ENCODE peak calls at places on chromosomes 1 and 21, in four cellular contexts. J, Q, V and A are unnamed samples. For H3K27me3, the result is how much of the 10 kb centered on the place peaks cover.

GRCh38 chr21:38743772-38744529 is 61.8 kb upstream of the ETS2 start:
- DNase-seq in Q (no peak), V (no peak), J (no peak), A (no peak)

GRCh38 chr1:156860113-156860638 is 489 bp upstream of the NTRK1 start:
- DNase-seq in V (no peak), Q (no peak), J (no peak), A (no peak)

GRCh38 chr1:218507355-218508002 is 162.3 kb downstream of the TGFB2 start:
- DNase-seq in J (no peak), V (no peak), Q (no peak), A (no peak)

GRCh38 chr1:205597691-205598314 is 34.0 kb downstream of the ELK4 start:
- DNase-seq in Q (no peak), V (no peak), J (peak), A (no peak)

GRCh38 chr1:65195495-65196417 is 47.8 kb downstream of the AK4 start:
- DNase-seq in Q (peak), V (no peak), J (no peak), A (no peak)

GRCh38 chr21:39014751-39015150 is 168.5 kb downstream of the PSMG1 start:
- DNase-seq in Q (no peak), V (no peak), J (no peak), A (peak)

GRCh38 chr1:104648269-104648691 is 898.6 kb downstream of the AMY1C start:
- DNase-seq in Q (no peak), J (no peak), V (no peak), A (no peak)

GRCh38 chr1:207029991-207030521 is 2.5 kb downstream of the C1orf116 start:
- DNase-seq in V (no peak), J (no peak), Q (no peak), A (no peak)

GRCh38 chr1:115233598-115233997 is 104.5 kb downstream of the NGF start:
- DNase-seq in V (no peak), J (no peak), Q (no peak), A (no peak)

GRCh38 chr1:143497374-143497747 is 474.4 kb downstream of the FAM72C start:
- DNase-seq in V (no peak), J (no peak), Q (no peak), A (no peak)

GRCh38 chr1:185317886-185318310 is 855 bp upstream of the IVNS1ABP start:
- DNase-seq in V (peak), Q (peak), J (no peak), A (no peak)

GRCh38 chr1:172670316-172670715 is 11.4 kb downstream of the FASLG start:
- DNase-seq in J (no peak), Q (no peak), V (no peak), A (no peak)

GRCh38 chr1:100353988-100354387 is 1.7 kb downstream of the CDC14A start:
- DNase-seq in Q (no peak), V (no peak), J (no peak), A (no peak)

GRCh38 chr21:34235514-34235913 is 128.3 kb upstream of the KCNE2 start:
- DNase-seq in J (no peak), Q (no peak), V (no peak), A (no peak)

GRCh38 chr1:15456313-15456954 is at the start of gene CELA2A:
- DNase-seq in J (no peak), V (no peak), Q (no peak), A (no peak)

GRCh38 chr1:101136739-101137138 is 100.1 kb upstream of the S1PR1 start:
- DNase-seq in V (no peak), Q (no peak), J (no peak), A (no peak)

GRCh38 chr1:65584399-65584798 is 163.9 kb downstream of the LEPR start:
- DNase-seq in Q (no peak), V (no peak), J (no peak), A (no peak)

GRCh38 chr1:107871259-107871658 is 93.7 kb downstream of the VAV3 start:
- DNase-seq in Q (no peak), J (no peak), V (no peak), A (peak)

GRCh38 chr1:165423181-165423580 is 21.7 kb downstream of the RXRG start:
- DNase-seq in V (no peak), Q (no peak), J (no peak), A (no peak)

GRCh38 chr1:165424454-165425283 is 20.3 kb downstream of the RXRG start:
- DNase-seq in V (no peak), J (no peak), Q (no peak), A (no peak)

GRCh38 chr1:165431079-165431478 is 13.8 kb downstream of the RXRG start:
- DNase-seq in V (no peak), J (no peak), Q (no peak), A (no peak)

GRCh38 chr1:165426745-165427144 is 18.2 kb downstream of the RXRG start:
- DNase-seq in Q (no peak), J (no peak), V (no peak), A (no peak)
- H3K27me3 ChIP-seq in Q (under half), J (under half), V (under half), A (under half)

DNA sequence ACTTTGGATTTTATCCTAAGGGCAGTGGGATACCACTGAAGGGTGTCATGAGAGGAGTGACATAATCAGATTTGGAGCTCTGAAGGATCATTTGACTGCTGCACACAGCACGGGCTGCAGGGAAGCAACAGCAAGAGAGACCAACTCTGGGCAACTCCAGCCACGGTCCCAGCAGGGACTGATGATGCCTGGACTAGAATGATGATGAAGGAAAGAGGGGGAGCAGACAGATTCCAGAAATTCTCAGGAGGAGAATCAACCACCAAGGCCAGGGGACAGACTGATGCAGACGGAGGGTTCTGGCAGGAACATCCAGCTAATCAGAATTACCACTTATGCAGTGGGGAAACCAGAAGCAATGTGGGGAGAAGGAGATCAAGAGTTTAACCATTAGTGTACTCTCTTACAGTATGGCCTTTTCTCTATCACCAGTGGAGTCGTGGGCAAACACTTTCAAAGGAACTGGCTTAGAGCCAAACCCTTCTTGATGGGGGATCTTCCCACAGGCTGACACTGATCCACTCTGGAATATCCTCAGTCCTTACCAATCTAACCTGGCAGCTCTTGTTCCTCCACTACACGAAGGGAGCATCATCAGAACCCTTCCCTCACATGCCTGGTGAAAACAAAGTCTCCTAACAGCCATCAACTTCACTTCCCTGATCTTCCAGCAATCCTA is 3.3 kb downstream of the URB1 start:
- DNase-seq in J (no peak), Q (no peak), V (no peak), A (no peak)
- H3K27me3 ChIP-seq in J (under half), Q (under half), V (under half), A (under half)

GRCh38 chr1:11475718-11476117 is 3.2 kb upstream of the DISP3 start:
- DNase-seq in Q (no peak), J (no peak), V (no peak), A (no peak)

GRCh38 chr1:11470912-11471311 is 8.0 kb upstream of the DISP3 start:
- DNase-seq in J (no peak), V (no peak), Q (no peak), A (no peak)

GRCh38 chr1:11472284-11472683 is 6.7 kb upstream of the DISP3 start:
- DNase-seq in J (no peak), Q (no peak), V (no peak), A (no peak)

GRCh38 chr1:11471473-11471872 is 7.5 kb upstream of the DISP3 start:
- DNase-seq in Q (no peak), J (no peak), V (no peak), A (no peak)

DNA sequence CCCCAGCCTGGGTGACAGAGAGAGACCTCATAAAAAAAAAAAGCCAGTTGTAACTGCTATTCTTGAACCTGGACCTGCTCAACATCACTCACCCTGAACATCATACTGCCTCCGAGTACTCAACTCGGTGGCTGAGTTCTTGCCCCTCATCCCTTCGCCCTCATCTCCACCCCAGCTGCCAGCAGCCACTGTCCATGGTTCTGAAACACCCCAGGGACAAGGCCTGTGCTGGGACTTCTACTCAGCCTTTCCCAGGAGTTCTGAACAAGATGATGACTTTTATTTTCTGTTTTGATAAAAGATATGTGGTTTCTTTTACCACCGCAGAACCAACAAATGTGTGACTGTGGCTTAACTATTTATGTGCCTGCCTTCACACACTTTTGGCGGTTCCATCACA is 5.3 kb upstream of the DISP3 start:
- DNase-seq in V (no peak), J (no peak), Q (no peak), A (peak)
- H3K27me3 ChIP-seq in V (under half), J (under half), Q (under half), A (under half)

DNA sequence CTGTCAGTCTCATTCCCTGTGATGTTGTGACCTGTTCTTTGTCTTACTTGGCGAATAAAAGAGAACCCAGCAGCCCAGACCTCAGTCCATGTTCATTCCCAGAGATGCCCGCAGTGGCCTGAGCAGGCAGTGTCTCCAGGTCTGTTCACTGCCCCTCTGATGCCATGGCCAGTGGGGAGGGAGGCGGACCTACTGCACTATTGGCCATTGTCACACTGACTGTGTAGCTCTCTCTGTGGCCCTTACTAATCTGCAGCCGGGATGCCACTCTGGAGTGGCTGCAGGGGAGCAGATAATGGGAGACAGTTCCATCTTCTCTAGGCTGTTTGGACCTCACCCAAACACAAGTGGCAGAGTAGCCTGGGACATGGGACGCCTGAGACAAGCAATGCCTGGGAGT is 26.5 kb downstream of the DMBX1 start:
- DNase-seq in V (no peak), Q (no peak), J (no peak), A (no peak)
- H3K27me3 ChIP-seq in V (under half), Q (under half), J (under half), A (under half)

GRCh38 chr1:228751360-228752098 is 16.2 kb downstream of the RHOU start:
- DNase-seq in V (no peak), J (no peak), Q (no peak), A (no peak)
- H3K27me3 ChIP-seq in V (under half), J (under half), Q (under half), A (half or more)

DNA sequence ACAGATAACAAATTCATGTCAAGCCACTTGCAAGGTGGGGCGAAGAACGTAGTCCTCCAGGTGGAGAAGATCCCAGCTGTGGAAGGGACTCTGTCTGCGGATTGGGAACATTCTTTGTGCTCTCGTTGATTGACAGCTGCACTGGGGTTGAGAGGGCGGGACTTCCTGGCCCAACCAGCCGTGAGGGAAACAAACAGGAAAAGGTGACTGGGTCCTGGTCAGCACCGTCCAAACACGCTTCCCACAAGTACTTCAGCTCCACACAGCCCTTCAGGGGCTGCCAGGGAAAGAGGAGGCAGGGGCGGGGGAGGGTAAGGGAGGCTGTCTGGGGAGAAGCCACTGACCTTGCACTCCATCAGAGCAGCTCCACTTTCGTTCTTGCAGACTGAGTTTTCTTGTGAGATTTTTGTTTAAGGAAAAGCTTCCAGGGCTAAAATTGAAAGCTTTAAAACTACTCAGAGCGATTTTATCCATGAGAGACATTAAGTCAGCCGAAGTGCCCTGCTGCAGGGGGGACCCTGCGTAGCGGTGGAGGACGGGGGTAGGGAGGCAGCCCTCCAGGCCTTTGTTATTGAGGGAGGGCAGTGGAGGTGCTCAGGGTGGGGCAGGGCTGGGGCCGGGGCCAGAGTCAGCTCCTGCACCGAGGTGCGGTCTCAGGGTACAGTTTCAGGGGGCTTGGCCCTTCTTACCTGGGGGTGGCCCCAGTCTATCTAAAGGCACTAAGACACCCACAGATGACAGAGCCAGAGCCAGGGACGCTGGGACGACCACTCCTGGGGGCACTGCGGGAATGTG is 21.6 kb upstream of the STUM start:
- DNase-seq in J (no peak), V (no peak), Q (no peak), A (peak)
- H3K27me3 ChIP-seq in J (under half), V (under half), Q (under half), A (half or more)

GRCh38 chr21:44751799-44752636 is 40.6 kb upstream of the TSPEAR start:
- DNase-seq in J (no peak), V (no peak), Q (no peak), A (no peak)
- H3K27me3 ChIP-seq in J (under half), V (under half), Q (under half), A (under half)